ENCODE peak calls at places on chromosomes 3 and 15, in four cellular contexts. U is fibroblast of lung, B is HCT116, W is fibroblast of the aortic adventitia. P is an unnamed sample.

GRCh38 chr15:48811325-48811938 is 563 bp upstream of the CEP152 start:
- DNase-seq in U (no peak), W (no peak), B (no peak), P (no peak)

GRCh38 chr15:73265536-73266153 is 103.1 kb downstream of the HCN4 start:
- DNase-seq in B (peak), W (peak), U (peak), P (peak)

GRCh38 chr15:89101302-89102191 is 13.3 kb downstream of the ABHD2 start:
- DNase-seq in U (peak), W (peak), B (peak), P (peak)

GRCh38 chr3:196659901-196660351 is 20.4 kb downstream of the NRROS start:
- DNase-seq in U (no peak), B (no peak), W (no peak), P (no peak)

GRCh38 chr3:40899286-40899712 is 300.0 kb upstream of the CTNNB1 start:
- DNase-seq in U (peak), W (no peak), B (no peak), P (no peak)

GRCh38 chr15:97893988-97894387 is 66.5 kb upstream of the ARRDC4 start:
- DNase-seq in U (no peak), B (no peak), W (no peak), P (no peak)

GRCh38 chr3:126026277-126026751 is 57.3 kb downstream of the ROPN1B start:
- DNase-seq in B (no peak), W (no peak), U (no peak), P (no peak)

GRCh38 chr3:46135475-46135874 is 72.6 kb downstream of the CCR1 start:
- DNase-seq in U (peak), W (peak), B (no peak), P (no peak)

GRCh38 chr3:122776675-122777074 is 17.0 kb downstream of the HSPBAP1 start:
- DNase-seq in U (no peak), B (no peak), W (no peak), P (no peak)

GRCh38 chr3:146217324-146217723 is 33.6 kb downstream of the PLSCR4 start:
- DNase-seq in B (no peak), W (no peak), U (peak), P (no peak)

GRCh38 chr3:12454076-12454807 is 30.0 kb upstream of the TSEN2 start:
- DNase-seq in B (no peak), U (no peak), W (peak), P (no peak)
- TF ChIP-seq CTCF in B (no peak), U (no peak), W (peak), P (no peak)

GRCh38 chr15:74958320-74958907 is 1.8 kb upstream of the RPP25 start:
- DNase-seq in U (no peak), B (no peak), W (peak), P (peak)
- TF ChIP-seq CTCF in U (no peak), B (no peak), W (peak), P (peak)

GRCh38 chr15:38069506-38069905 is 135.1 kb downstream of the TMCO5A start:
- DNase-seq in W (peak), U (peak), B (no peak), P (peak)

GRCh38 chr15:38069001-38069400 is 134.6 kb downstream of the TMCO5A start:
- DNase-seq in U (peak), W (peak), B (no peak), P (peak)

GRCh38 chr15:38066612-38067011 is 132.2 kb downstream of the TMCO5A start:
- DNase-seq in W (no peak), U (no peak), B (no peak), P (no peak)

GRCh38 chr15:38070778-38071177 is 136.3 kb downstream of the TMCO5A start:
- DNase-seq in U (peak), W (no peak), B (no peak), P (no peak)

GRCh38 chr15:38068600-38068999 is 134.2 kb downstream of the TMCO5A start:
- DNase-seq in U (peak), W (no peak), B (no peak), P (no peak)
- TF ChIP-seq CTCF in U (no peak), W (no peak), B (no peak), P (no peak)

GRCh38 chr3:143121240-143122088 is 1.9 kb downstream of the CHST2 start:
- DNase-seq in W (peak), B (no peak), U (peak), P (peak)
- TF ChIP-seq CTCF in W (peak), B (peak), U (peak), P (no peak)

GRCh38 chr15:28022961-28023360 is 76.2 kb downstream of the OCA2 start:
- DNase-seq in W (no peak), U (no peak), B (no peak), P (no peak)

GRCh38 chr15:28020644-28021043 is 78.5 kb downstream of the OCA2 start:
- DNase-seq in B (no peak), W (no peak), U (no peak), P (no peak)

GRCh38 chr15:28019594-28020320 is 79.4 kb downstream of the OCA2 start:
- DNase-seq in W (no peak), B (no peak), U (no peak), P (no peak)

GRCh38 chr15:28022181-28022580 is 76.9 kb downstream of the OCA2 start:
- DNase-seq in U (no peak), W (no peak), B (no peak), P (no peak)

DNA sequence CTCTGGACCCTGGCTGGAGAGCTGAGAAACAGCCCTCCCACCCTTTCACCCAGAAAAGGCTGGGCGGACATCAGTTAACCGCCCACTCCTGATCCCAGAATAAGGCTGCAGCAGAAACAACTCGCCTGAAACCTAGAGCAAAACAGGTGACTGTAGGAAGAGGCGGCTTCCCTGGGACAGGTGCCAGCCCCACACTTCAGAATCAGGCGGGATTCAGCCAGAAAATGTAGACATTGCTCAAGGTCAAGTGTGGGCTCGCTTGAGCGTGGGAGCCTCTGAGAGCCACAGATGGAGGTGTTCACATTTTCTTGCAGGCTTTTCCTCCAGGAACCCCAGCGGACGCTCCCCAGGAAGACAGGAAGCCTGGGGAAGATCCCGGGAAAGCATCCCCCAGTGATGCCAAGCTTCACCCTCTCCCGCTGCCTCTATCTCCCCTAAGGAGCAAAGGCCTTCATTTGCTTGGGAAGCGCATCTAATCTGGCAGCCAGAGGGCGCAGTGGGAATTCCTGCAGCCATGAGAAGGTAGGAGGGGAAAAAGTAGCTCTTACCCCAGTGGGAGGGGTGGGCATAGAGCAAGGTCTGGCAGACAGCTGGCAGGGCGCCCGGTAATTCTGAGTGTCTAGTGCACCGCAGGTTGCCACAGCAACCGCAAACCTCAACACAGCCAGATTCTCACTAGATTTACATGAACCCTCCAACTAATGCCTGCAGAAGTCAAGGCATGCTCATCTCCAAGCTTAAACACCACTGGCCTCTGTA is 77.7 kb downstream of the OCA2 start:
- DNase-seq in W (no peak), B (peak), U (peak), P (peak)
- TF ChIP-seq CTCF in W (no peak), B (no peak), U (no peak), P (no peak)

DNA sequence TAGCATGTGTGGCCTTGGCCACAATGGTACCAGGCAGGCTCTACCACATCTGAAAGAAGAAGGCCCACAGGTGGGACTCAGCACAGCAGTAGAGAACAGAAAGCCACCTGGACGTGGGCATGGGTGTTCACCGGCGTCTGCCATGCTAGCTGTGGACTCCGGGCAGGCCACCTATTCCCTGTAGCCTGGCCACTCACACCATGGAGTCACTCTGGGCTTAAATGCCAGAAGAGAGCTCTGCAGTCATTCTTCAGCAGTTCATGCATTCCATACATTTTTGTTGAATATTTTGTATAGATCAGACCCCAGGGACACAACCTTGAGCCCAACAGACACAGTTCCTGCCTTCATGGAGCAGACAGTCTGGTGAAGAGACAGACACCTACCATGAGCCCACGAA is 138.6 kb downstream of the SRGAP3 start:
- DNase-seq in U (peak), B (no peak), W (peak), P (no peak)
- TF ChIP-seq CTCF in U (no peak), B (no peak), W (no peak), P (no peak)

DNA sequence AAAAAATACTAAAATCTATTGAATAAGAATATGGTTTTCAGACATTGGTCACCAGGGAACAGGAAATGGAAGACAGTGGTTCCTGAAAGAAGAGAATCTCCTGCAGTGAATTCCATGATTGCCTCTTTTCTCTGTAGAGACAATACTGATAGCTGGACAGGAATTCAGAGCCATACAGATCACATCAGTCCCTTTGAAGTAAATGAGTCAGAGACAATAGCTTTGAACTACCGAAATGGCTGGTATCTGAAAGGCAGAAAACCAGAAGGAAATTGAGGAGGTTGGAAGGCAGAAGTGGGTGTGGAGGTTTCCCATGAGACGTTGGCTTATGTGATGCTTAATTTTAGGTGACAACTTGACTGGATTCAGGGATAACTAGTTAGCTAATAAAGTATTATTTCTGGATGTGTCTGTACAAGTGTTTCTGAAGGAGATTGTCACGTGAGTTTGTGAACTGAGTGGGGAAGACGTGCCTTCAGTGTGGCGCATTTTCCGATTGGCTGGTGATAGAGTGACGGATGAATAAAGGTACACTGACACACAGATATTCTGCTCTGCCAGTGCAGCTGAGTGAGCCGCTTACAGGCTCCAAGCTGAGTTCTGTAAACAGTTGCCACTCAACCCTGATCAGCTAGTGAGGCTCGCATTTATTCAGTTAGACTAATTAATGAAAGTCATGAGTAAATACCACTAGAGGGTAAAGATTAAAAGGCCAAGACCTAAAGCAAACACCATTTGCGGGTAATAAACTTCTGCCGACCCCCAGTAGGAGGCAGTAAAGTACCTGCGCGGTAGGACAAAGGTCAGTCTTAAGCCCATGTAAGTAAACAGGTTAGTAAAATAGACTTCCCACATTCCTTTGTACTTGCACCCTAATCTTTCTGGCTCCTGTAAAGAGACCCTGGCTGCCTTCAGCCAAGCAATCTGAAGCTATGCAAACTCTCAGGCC is 1298.6 kb downstream of the SI start:
- DNase-seq in U (no peak), W (no peak), B (peak), P (no peak)
- TF ChIP-seq CTCF in U (no peak), W (no peak), B (no peak), P (peak)

GRCh38 chr3:173410836-173411235 is 13.3 kb downstream of the NLGN1 start:
- DNase-seq in U (no peak), B (no peak), W (peak), P (no peak)

GRCh38 chr3:173411288-173412064 is 13.9 kb downstream of the NLGN1 start:
- DNase-seq in W (peak), U (peak), B (peak), P (peak)
- TF ChIP-seq CTCF in W (peak), U (peak), B (peak), P (peak)

GRCh38 chr3:128548426-128549282 is 55.7 kb upstream of the GATA2 start:
- DNase-seq in W (peak), U (peak), B (no peak), P (no peak)

GRCh38 chr3:128550471-128551126 is 57.6 kb upstream of the GATA2 start:
- DNase-seq in U (no peak), B (no peak), W (no peak), P (no peak)

GRCh38 chr3:128550113-128550440 is 57.1 kb upstream of the GATA2 start:
- DNase-seq in W (no peak), U (no peak), B (no peak), P (no peak)

GRCh38 chr3:128548011-128548410 is 55.0 kb upstream of the GATA2 start:
- DNase-seq in B (no peak), W (no peak), U (no peak), P (no peak)

DNA sequence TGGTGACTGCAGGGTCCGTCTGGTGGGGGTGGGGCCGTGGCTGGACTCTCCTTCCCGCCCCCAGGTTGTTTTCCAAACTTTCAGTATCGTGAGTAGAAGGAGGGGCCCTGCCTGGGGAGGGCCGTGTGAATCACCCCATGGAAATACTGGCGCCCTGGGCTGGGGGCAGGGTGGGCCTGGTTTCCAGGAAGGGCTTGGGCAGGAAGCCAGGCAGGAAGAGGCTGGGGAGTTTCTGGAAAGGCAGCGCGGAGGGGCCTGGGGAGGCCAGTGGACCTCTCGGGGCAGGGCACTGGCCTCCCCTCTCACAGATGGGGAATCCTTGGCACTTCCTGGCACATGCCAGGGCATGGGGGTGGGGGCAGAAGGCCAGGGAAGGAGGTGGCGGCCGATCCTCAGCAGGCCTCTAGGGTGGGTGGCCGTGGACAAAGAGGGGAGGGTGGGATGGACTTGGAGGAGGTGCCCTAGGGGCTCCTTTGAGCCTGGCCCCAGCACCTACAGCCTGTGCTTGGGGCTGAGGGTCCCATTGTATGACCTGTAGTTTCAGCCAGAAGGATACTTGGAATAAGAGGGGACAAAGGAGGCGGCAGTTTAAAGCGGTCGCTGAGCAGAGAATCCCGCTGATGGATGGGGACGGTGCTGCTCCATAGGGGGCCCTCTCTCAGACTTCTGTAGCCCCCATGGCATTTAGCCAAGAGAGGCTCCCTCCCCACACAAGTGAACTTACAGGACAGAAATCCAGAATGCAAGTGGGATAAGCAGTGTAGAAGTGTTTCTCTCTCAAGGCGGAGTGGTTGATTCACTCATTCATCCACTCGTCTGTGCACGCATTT is 56.5 kb upstream of the GATA2 start:
- DNase-seq in U (peak), W (peak), B (no peak), P (peak)
- TF ChIP-seq CTCF in U (no peak), W (no peak), B (no peak), P (no peak)

GRCh38 chr3:186932281-186933181 is 2.2 kb downstream of the ST6GAL1 start:
- DNase-seq in W (peak), B (no peak), U (no peak), P (no peak)

GRCh38 chr3:186929676-186930075 is 650 bp upstream of the ST6GAL1 start:
- DNase-seq in B (no peak), U (no peak), W (no peak), P (no peak)

GRCh38 chr3:186930143-186930638 is at the start of gene ST6GAL1:
- DNase-seq in B (peak), W (peak), U (peak), P (peak)

GRCh38 chr3:186931487-186932280 is 1.4 kb downstream of the ST6GAL1 start:
- DNase-seq in B (no peak), U (peak), W (peak), P (peak)

GRCh38 chr3:186930639-186931486 is 537 bp downstream of the ST6GAL1 start:
- DNase-seq in W (peak), U (peak), B (peak), P (peak)
- TF ChIP-seq CTCF in W (peak), U (no peak), B (peak), P (no peak)

P was measured in Calu3.